ENCODE peak calls at places on chromosomes 11 and 22, in four cellular contexts. One of them, this sample, is unnamed.

GRCh38 chr11:95608093-95608492 is 181.5 kb downstream of the FAM76B start:
- DNase-seq in stomach: no peak
- DNase-seq in IMR-90: no peak
- DNase-seq in heart left ventricle: no peak
- DNase-seq in this sample: no peak

GRCh38 chr11:73528877-73529530 is 68.9 kb downstream of the FAM168A start:
- DNase-seq in IMR-90: no peak
- DNase-seq in heart left ventricle: no peak
- DNase-seq in stomach: no peak
- DNase-seq in this sample: no peak

GRCh38 chr11:3341298-3341697 is 37.6 kb downstream of the ZNF195 start:
- DNase-seq in stomach: peak
- DNase-seq in heart left ventricle: no peak
- DNase-seq in IMR-90: no peak
- DNase-seq in this sample: peak

GRCh38 chr11:76096552-76096951 is 109.8 kb downstream of the WNT11 start:
- DNase-seq in heart left ventricle: no peak
- DNase-seq in stomach: no peak
- DNase-seq in IMR-90: no peak
- DNase-seq in this sample: no peak

GRCh38 chr11:61627831-61628753 is 47.2 kb upstream of the SYT7 start:
- DNase-seq in stomach: peak
- DNase-seq in IMR-90: peak
- DNase-seq in heart left ventricle: peak
- DNase-seq in this sample: peak

GRCh38 chr11:2525166-2525861 is 80.5 kb downstream of the KCNQ1 start:
- DNase-seq in heart left ventricle: peak
- DNase-seq in stomach: peak
- DNase-seq in IMR-90: no peak
- DNase-seq in this sample: no peak

GRCh38 chr22:23522642-23523251 is 57.3 kb downstream of the IGLL1 start:
- DNase-seq in IMR-90: no peak
- DNase-seq in heart left ventricle: peak
- DNase-seq in stomach: no peak
- DNase-seq in this sample: no peak

GRCh38 chr11:95045791-95046190 is 3.4 kb upstream of the KDM4F start:
- DNase-seq in IMR-90: no peak
- DNase-seq in stomach: no peak
- DNase-seq in heart left ventricle: no peak
- DNase-seq in this sample: no peak

GRCh38 chr22:17268501-17269223 is 49.4 kb upstream of the ADA2 start:
- DNase-seq in IMR-90: no peak
- DNase-seq in stomach: no peak
- DNase-seq in heart left ventricle: no peak
- DNase-seq in this sample: no peak

GRCh38 chr22:17264321-17265052 is 45.3 kb upstream of the ADA2 start:
- DNase-seq in IMR-90: peak
- DNase-seq in heart left ventricle: peak
- DNase-seq in stomach: no peak
- DNase-seq in this sample: no peak

GRCh38 chr22:17267661-17268330 is 48.6 kb upstream of the ADA2 start:
- DNase-seq in stomach: no peak
- DNase-seq in heart left ventricle: no peak
- DNase-seq in IMR-90: no peak
- DNase-seq in this sample: no peak

GRCh38 chr22:17265649-17266248 is 46.5 kb upstream of the ADA2 start:
- DNase-seq in stomach: no peak
- DNase-seq in heart left ventricle: no peak
- DNase-seq in IMR-90: no peak
- DNase-seq in this sample: no peak

GRCh38 chr22:17266261-17266971 is 47.2 kb upstream of the ADA2 start:
- DNase-seq in stomach: no peak
- DNase-seq in IMR-90: no peak
- DNase-seq in heart left ventricle: peak
- DNase-seq in this sample: no peak
- TF ChIP-seq POLR2A in stomach: no peak
- TF ChIP-seq POLR2A in IMR-90: no peak
- TF ChIP-seq POLR2A in heart left ventricle: no peak
- TF ChIP-seq POLR2A in this sample: no peak

DNA sequence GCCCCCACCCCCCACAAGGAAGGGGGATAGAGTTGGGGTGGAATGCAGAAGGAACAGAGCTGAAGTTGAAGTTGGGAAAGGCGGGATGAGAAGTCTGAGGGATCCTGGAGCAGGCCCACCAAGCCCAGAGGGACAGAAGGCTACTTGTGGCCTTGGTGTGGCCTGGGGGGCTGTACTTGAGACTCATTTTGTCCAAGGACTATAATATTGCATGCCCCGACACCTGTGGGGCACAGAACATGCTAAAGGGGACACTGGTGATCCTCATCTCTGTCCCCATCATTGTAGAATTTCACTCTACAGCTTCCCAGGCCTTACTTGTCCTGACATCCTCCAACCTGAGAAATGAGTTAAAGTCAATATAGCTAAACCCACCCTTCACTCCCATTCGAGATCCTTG is 1.3 kb downstream of the ESAM start:
- DNase-seq in stomach: no peak
- DNase-seq in IMR-90: no peak
- DNase-seq in heart left ventricle: no peak
- DNase-seq in this sample: no peak
- TF ChIP-seq POLR2A in stomach: no peak
- TF ChIP-seq POLR2A in IMR-90: no peak
- TF ChIP-seq POLR2A in heart left ventricle: no peak
- TF ChIP-seq POLR2A in this sample: no peak

DNA sequence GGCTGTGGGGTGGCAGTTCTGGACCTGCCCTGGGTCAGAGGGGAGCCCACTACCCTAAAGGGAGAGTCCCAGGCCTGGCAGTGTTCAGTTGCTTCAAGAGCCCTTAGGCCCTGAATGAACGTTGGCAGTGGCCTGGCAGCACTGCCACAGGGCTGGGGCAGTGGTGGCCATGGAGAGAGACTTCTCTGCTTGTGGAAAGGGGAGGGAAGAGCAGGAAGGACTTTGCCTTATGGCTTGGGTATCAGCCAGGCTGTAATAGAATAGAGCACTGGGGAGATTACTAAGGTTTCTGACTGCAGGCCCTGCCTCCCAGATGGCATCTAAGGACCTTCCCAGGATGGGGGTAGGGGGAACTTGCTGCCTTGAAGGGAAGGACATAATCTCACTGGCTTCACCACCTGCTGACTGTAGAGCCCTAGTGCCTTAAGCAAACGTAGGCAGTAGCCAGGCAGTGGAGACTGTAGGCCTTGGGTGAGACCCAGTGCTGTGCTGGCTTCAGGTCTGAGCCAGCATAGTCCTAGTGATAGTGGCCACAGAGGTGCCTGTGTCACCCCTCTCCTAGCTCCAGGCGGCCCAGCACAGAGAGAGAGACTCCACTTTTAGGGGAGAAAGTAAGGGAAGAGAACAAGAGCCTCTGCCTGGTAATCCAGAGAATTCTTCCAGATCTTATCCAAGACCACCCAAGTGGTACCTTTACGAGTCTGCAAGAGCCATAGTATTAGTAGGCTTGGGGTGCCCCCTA is 27.6 kb downstream of the PLA2G6 start:
- DNase-seq in stomach: no peak
- DNase-seq in heart left ventricle: no peak
- DNase-seq in IMR-90: no peak
- DNase-seq in this sample: no peak
- TF ChIP-seq POLR2A in stomach: no peak
- TF ChIP-seq POLR2A in heart left ventricle: no peak
- TF ChIP-seq POLR2A in IMR-90: no peak
- TF ChIP-seq POLR2A in this sample: no peak

DNA sequence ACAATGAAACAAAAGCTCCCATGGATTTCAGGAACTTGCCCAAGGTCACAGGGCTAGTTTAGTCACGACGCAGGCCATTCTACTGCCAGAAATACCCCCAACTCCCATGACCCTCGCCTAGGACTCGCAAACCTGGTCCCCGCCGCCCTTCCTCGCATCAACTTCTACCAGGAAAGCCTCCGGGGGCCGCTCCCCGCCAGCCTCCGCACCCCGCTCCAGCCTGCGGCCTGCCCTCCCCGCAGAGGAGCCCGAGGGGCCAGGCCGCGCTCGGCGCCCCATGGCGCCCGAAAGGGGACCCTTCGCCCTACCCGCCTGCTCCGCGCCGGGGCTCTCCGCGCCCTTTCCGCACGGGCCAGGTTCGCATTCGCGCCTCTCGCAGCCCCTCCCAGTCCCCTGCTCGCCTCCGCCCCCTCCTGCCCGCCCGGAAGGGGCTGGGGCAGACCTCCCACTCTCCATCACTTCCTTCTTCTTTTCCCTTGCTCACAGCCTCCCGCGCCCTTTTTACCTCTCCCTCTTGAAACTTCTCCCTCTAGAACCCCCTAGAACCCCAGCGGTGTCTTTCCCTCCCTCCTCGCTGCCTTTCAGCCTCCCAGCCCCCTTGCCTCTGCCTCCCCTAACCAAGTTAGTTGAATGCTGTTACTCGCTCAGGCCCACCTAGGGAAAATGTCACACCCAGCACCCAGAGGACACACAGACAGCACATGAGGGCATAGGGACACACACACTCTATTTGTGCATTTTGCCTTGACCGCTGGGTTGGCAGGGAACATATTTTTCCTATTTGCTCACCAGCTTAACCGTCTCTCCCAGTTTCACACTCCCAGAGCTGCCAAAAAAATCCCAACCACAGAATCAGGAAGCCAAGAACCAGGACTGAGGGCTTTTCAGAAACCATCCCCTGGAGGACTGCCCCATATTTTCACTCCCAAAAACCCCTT is at the start of gene SLC43A3:
- DNase-seq in stomach: peak
- DNase-seq in IMR-90: peak
- DNase-seq in heart left ventricle: peak
- DNase-seq in this sample: peak
- TF ChIP-seq POLR2A in stomach: no peak
- TF ChIP-seq POLR2A in IMR-90: no peak
- TF ChIP-seq POLR2A in heart left ventricle: no peak
- TF ChIP-seq POLR2A in this sample: peak

DNA sequence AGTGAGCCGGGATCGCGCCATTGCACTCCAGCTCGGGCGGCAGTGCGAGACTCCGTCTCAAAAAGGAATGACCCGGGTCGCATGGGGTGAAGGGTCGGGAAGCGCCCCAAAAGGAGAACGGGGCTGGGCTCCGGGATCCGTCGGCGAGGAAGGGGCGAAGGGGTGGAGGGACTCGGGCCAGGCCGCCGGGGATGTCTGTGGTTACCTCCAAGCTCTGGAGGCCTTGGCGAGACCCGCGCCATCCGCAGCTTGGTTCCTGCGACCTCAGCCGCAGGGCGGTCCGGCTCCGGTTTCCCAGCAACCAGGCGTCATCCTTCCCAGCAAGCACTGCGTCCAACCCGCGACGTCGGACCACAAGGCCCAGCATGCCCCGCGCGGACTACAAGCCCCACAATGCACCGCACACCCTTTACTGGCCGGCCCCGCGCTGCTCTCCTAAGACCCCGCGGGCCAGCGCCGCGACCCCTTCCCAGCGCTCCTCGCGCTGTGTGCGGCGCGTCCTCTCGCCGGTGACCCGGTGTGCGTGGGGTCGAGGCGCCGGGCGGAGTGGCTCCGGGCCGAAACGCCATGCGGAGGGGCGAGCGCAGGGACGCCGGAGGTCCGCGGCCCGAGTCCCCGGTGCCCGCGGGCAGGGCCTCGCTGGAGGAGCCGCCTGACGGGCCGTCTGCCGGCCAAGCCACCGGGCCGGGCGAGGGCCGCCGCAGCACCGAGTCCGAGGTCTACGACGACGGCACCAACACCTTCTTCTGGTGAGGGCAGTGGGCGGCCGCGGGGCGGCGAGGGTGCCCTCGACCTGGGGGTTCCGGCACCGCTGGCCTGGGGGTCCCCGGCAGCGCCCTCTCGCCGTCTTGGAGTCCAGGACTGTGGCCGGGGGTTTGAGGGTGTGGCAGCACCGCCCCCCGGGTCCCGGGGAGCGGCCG is at the start of gene PTDSS2:
- DNase-seq in stomach: peak
- DNase-seq in heart left ventricle: peak
- DNase-seq in IMR-90: peak
- DNase-seq in this sample: peak
- TF ChIP-seq POLR2A in stomach: no peak
- TF ChIP-seq POLR2A in heart left ventricle: no peak
- TF ChIP-seq POLR2A in IMR-90: no peak
- TF ChIP-seq POLR2A in this sample: peak

GRCh38 chr11:68314203-68314885 is 2.0 kb downstream of the LRP5 start:
- DNase-seq in stomach: no peak
- DNase-seq in heart left ventricle: no peak
- DNase-seq in IMR-90: no peak
- DNase-seq in this sample: peak
- TF ChIP-seq POLR2A in stomach: no peak
- TF ChIP-seq POLR2A in heart left ventricle: no peak
- TF ChIP-seq POLR2A in IMR-90: no peak
- TF ChIP-seq POLR2A in this sample: no peak